ENCODE peak calls at places on chromosomes 6 and 20, in four cellular contexts. Z is cerebellar cortex, D is ACHN, Y is globus pallidus. S is an unnamed sample.
A peak's percentile ranks its signal among the peaks of the same experiment; 100 is the strongest.

GRCh38 chr20:33120934-33121333 is 41.5 kb downstream of the BPIFB4 start:
- DNase-seq in Z (no peak), D (no peak), Y (no peak), S (no peak)

GRCh38 chr6:46254331-46254730 is 83.6 kb upstream of the ENPP5 start:
- DNase-seq in Z (no peak), D (no peak), Y (no peak), S (no peak)

GRCh38 chr6:13702809-13703302 is 8.8 kb downstream of the RANBP9 start:
- DNase-seq in Z (no peak), D (no peak), Y (peak; percentile 16), S (no peak)

GRCh38 chr6:100343678-100344077 is 121.0 kb downstream of the SIM1 start:
- DNase-seq in Z (no peak), D (no peak), Y (no peak), S (no peak)

GRCh38 chr20:43843096-43843964 is 71.3 kb upstream of the TOX2 start:
- DNase-seq in Z (no peak), D (peak; percentile 5), Y (no peak), S (no peak)

GRCh38 chr20:45307076-45307645 is 521 bp downstream of the RBPJL start:
- DNase-seq in Z (no peak), D (no peak), Y (no peak), S (no peak)

GRCh38 chr6:40419881-40420705 is 167.1 kb downstream of the LRFN2 start:
- DNase-seq in Z (no peak), D (no peak), Y (no peak), S (no peak)

GRCh38 chr6:43695078-43695966 is 7.7 kb upstream of the MRPS18A start:
- DNase-seq in Z (no peak), D (no peak), Y (no peak), S (no peak)

GRCh38 chr6:42901538-42901957 is 14.3 kb upstream of the PTCRA start:
- DNase-seq in Z (peak; percentile 92), D (peak; percentile 78), Y (peak; percentile 78), S (peak; percentile 61)

GRCh38 chr6:138622967-138623366 is 123.7 kb upstream of the NHSL1 start:
- DNase-seq in Z (no peak), D (no peak), Y (no peak), S (no peak)

GRCh38 chr6:156109713-156110112 is 654.1 kb upstream of the NOX3 start:
- DNase-seq in Z (no peak), D (no peak), Y (no peak), S (no peak)

GRCh38 chr6:107618672-107619071 is 128.8 kb downstream of the SOBP start:
- DNase-seq in Z (no peak), D (no peak), Y (no peak), S (peak; percentile 57)

GRCh38 chr6:7414811-7415210 is 25.2 kb downstream of the RIOK1 start:
- DNase-seq in Z (peak; percentile 81), D (no peak), Y (no peak), S (no peak)

GRCh38 chr6:166289181-166290061 is 18.8 kb downstream of the PRR18 start:
- DNase-seq in Z (no peak), D (no peak), Y (no peak), S (no peak)

GRCh38 chr6:34249469-34250370 is 914 bp upstream of the SMIM29 start:
- DNase-seq in Z (no peak), D (no peak), Y (no peak), S (no peak)

GRCh38 chr6:74964871-74965441 is 240.9 kb downstream of the COL12A1 start:
- DNase-seq in Z (no peak), D (no peak), Y (no peak), S (no peak)

GRCh38 chr6:54805077-54805476 is 41.5 kb upstream of the FAM83B start:
- DNase-seq in Z (no peak), D (no peak), Y (no peak), S (no peak)

GRCh38 chr6:25311251-25311910 is 32.2 kb downstream of the CARMIL1 start:
- DNase-seq in Z (no peak), D (peak; percentile 57), Y (no peak), S (no peak)

GRCh38 chr6:33455051-33455450 is 675 bp downstream of the ZBTB9 start:
- DNase-seq in Z (no peak), D (no peak), Y (no peak), S (no peak)

GRCh38 chr20:49631074-49631716 is 63.3 kb upstream of the PTGIS start:
- DNase-seq in Z (peak; percentile 29), D (no peak), Y (no peak), S (no peak)

GRCh38 chr6:14454467-14454763 is 336.8 kb downstream of the CD83 start:
- DNase-seq in Z (no peak), D (no peak), Y (no peak), S (peak; percentile 18)

GRCh38 chr6:43334466-43335095 is 26.0 kb upstream of the CRIP3 start:
- DNase-seq in Z (peak; percentile 66), D (peak; percentile 75), Y (no peak), S (no peak)

GRCh38 chr6:45590225-45590624 is 212.5 kb upstream of the SUPT3H start:
- DNase-seq in Z (no peak), D (peak; percentile 42), Y (no peak), S (no peak)

GRCh38 chr6:111892431-111892830 is 19.2 kb upstream of the FYN start:
- DNase-seq in Z (no peak), D (no peak), Y (no peak), S (no peak)

GRCh38 chr20:63568986-63569949 is 4.8 kb downstream of the HELZ2 start:
- DNase-seq in Z (no peak), D (no peak), Y (no peak), S (no peak)

GRCh38 chr6:28425942-28426541 is 17.2 kb downstream of the ZSCAN23 start:
- DNase-seq in Z (no peak), D (no peak), Y (no peak), S (no peak)

GRCh38 chr20:59560588-59561227 is 43.6 kb upstream of the PHACTR3 start:
- DNase-seq in Z (peak; percentile 57), D (peak; percentile 23), Y (no peak), S (no peak)

GRCh38 chr6:37021356-37022129 is 16.1 kb downstream of the FGD2 start:
- DNase-seq in Z (peak; percentile 66), D (peak; percentile 34), Y (no peak), S (peak; percentile 71)

GRCh38 chr6:63739094-63739687 is 103.6 kb downstream of the PHF3 start:
- DNase-seq in Z (no peak), D (no peak), Y (no peak), S (no peak)